ENCODE peak calls at places on chromosomes 12 and 14, in six cellular contexts. E is PC-3; N is iris pigment epithelial cell; J is activated CD4-positive, CD25-positive, alpha-beta regulatory T cell treated with anti-CD3 and anti-CD28 coated beads, Interleukin-2, amount 50 U/mL, for 16 hours; H is NCI-H2029 treated with DMSO at 0.1 percent for 48 hours; G is stimulated activated CD8-positive, alpha-beta memory T cell treated with anti-CD3 and anti-CD28 coated beads, Interleukin-12 subunit alpha, Interleukin-12 subunit beta, amount 100 ng/mL, for 1 hour. L is an unnamed sample.

GRCh38 chr12:211142-211465 is 2.9 kb downstream of the SLC6A12 start:
- DNase-seq in E (no peak), N (no peak), J (no peak), H (no peak), G (no peak), L (no peak)

GRCh38 chr14:82725188-82725587 is 1191.5 kb upstream of the SEL1L start:
- DNase-seq in E (no peak), N (no peak), J (no peak), H (no peak), G (no peak), L (no peak)

GRCh38 chr14:36256131-36256801 is 64.2 kb downstream of the MBIP start:
- DNase-seq in E (no peak), N (peak), J (no peak), H (no peak), G (no peak), L (no peak)

GRCh38 chr14:95098984-95099599 is 58.2 kb downstream of the DICER1 start:
- DNase-seq in E (peak), N (peak), J (no peak), H (no peak), G (peak), L (no peak)

GRCh38 chr12:11798856-11799530 is 149.5 kb downstream of the ETV6 start:
- DNase-seq in E (peak), N (peak), J (no peak), H (no peak), G (no peak), L (no peak)

GRCh38 chr12:30884804-30885203 is 41.7 kb upstream of the TSPAN11 start:
- DNase-seq in E (peak), N (no peak), J (no peak), H (no peak), G (no peak), L (no peak)

GRCh38 chr12:9248435-9248834 is 40.2 kb upstream of the PZP start:
- DNase-seq in E (no peak), N (no peak), J (no peak), H (no peak), G (no peak), L (no peak)

GRCh38 chr14:99792551-99793212 is 531 bp upstream of the EML1 start:
- DNase-seq in E (no peak), N (peak), J (no peak), H (no peak), G (no peak), L (no peak)

GRCh38 chr12:13437541-13437940 is 241.0 kb downstream of the EMP1 start:
- DNase-seq in E (no peak), N (no peak), J (no peak), H (no peak), G (no peak), L (no peak)

GRCh38 chr12:96193725-96194571 is at the start of gene ELK3:
- DNase-seq in E (peak), N (peak), J (no peak), H (peak), G (peak), L (peak)

GRCh38 chr12:56038022-56038665 is 3.6 kb upstream of the RPS26 start:
- DNase-seq in E (no peak), N (no peak), J (no peak), H (no peak), G (no peak), L (no peak)

GRCh38 chr12:23980826-23981225 is 31.4 kb upstream of the SOX5 start:
- DNase-seq in E (no peak), N (no peak), J (no peak), H (no peak), G (no peak), L (no peak)

GRCh38 chr12:132385375-132385774 is 56.0 kb upstream of the GALNT9 start:
- DNase-seq in E (no peak), N (no peak), J (no peak), H (no peak), G (no peak), L (no peak)

GRCh38 chr12:131830335-131831020 is 2.3 kb downstream of the MMP17 start:
- DNase-seq in E (peak), N (peak), J (no peak), H (no peak), G (no peak), L (no peak)

GRCh38 chr12:12560587-12561304 is 1.9 kb downstream of the DUSP16 start:
- DNase-seq in E (peak), N (peak), J (peak), H (peak), G (peak), L (peak)

GRCh38 chr12:83318386-83318971 is 631.8 kb downstream of the TMTC2 start:
- DNase-seq in E (peak), N (no peak), J (no peak), H (peak), G (no peak), L (no peak)

GRCh38 chr14:58098507-58098906 is 53.5 kb downstream of the ARMH4 start:
- DNase-seq in E (peak), N (no peak), J (no peak), H (no peak), G (no peak), L (no peak)

GRCh38 chr14:70735043-70735442 is 74.3 kb downstream of the MAP3K9 start:
- DNase-seq in E (no peak), N (no peak), J (no peak), H (no peak), G (no peak), L (no peak)